ENCODE peak calls at places on chromosomes 11 and 22, in seven cellular contexts. One of them, this sample, is unnamed.

GRCh38 chr11:114228401-114229061 is 67.7 kb upstream of the NNMT start:
- DNase-seq in GM10248: no peak
- DNase-seq in omental fat pad: no peak
- DNase-seq in OCI-LY7: no peak
- DNase-seq in fibroblast of the aortic adventitia: no peak
- DNase-seq in activated CD8-positive, alpha-beta T cell treated with anti-CD3 and anti-CD28 coated beads for 36 hours: no peak
- DNase-seq in Panc1: no peak
- DNase-seq in this sample: no peak

GRCh38 chr11:77126156-77126775 is 1.8 kb upstream of the MYO7A start:
- DNase-seq in GM10248: no peak
- DNase-seq in omental fat pad: no peak
- DNase-seq in OCI-LY7: no peak
- DNase-seq in fibroblast of the aortic adventitia: no peak
- DNase-seq in activated CD8-positive, alpha-beta T cell treated with anti-CD3 and anti-CD28 coated beads for 36 hours: no peak
- DNase-seq in Panc1: no peak
- DNase-seq in this sample: no peak

GRCh38 chr11:130103296-130103814 is 33.7 kb downstream of the APLP2 start:
- DNase-seq in GM10248: no peak
- DNase-seq in omental fat pad: no peak
- DNase-seq in OCI-LY7: no peak
- DNase-seq in fibroblast of the aortic adventitia: peak; percentile 94
- DNase-seq in activated CD8-positive, alpha-beta T cell treated with anti-CD3 and anti-CD28 coated beads for 36 hours: no peak
- DNase-seq in Panc1: no peak
- DNase-seq in this sample: peak; percentile 96

GRCh38 chr22:47337161-47337621 is 574.7 kb downstream of the TBC1D22A start:
- DNase-seq in GM10248: no peak
- DNase-seq in omental fat pad: no peak
- DNase-seq in OCI-LY7: no peak
- DNase-seq in fibroblast of the aortic adventitia: peak; percentile 34
- DNase-seq in activated CD8-positive, alpha-beta T cell treated with anti-CD3 and anti-CD28 coated beads for 36 hours: peak; percentile 16
- DNase-seq in Panc1: peak; percentile 65
- DNase-seq in this sample: peak; percentile 87

GRCh38 chr11:128686745-128687177 is 7.1 kb upstream of the FLI1 start:
- DNase-seq in GM10248: peak; percentile 46
- DNase-seq in omental fat pad: no peak
- DNase-seq in OCI-LY7: no peak
- DNase-seq in fibroblast of the aortic adventitia: peak; percentile 43
- DNase-seq in activated CD8-positive, alpha-beta T cell treated with anti-CD3 and anti-CD28 coated beads for 36 hours: peak; percentile 76
- DNase-seq in Panc1: no peak
- DNase-seq in this sample: peak; percentile 50

GRCh38 chr22:48661984-48662383 is 1165.7 kb downstream of the BRD1 start:
- DNase-seq in GM10248: no peak
- DNase-seq in omental fat pad: no peak
- DNase-seq in OCI-LY7: no peak
- DNase-seq in fibroblast of the aortic adventitia: no peak
- DNase-seq in activated CD8-positive, alpha-beta T cell treated with anti-CD3 and anti-CD28 coated beads for 36 hours: no peak
- DNase-seq in Panc1: no peak
- DNase-seq in this sample: no peak

GRCh38 chr22:50672471-50673230 is at the start of gene SHANK3:
- DNase-seq in GM10248: peak; percentile 43
- DNase-seq in omental fat pad: no peak
- DNase-seq in OCI-LY7: no peak
- DNase-seq in fibroblast of the aortic adventitia: no peak
- DNase-seq in activated CD8-positive, alpha-beta T cell treated with anti-CD3 and anti-CD28 coated beads for 36 hours: no peak
- DNase-seq in Panc1: no peak
- DNase-seq in this sample: no peak

GRCh38 chr11:110305169-110306018 is 9.0 kb upstream of the RDX start:
- DNase-seq in GM10248: no peak
- DNase-seq in omental fat pad: no peak
- DNase-seq in OCI-LY7: no peak
- DNase-seq in fibroblast of the aortic adventitia: peak; percentile 42
- DNase-seq in activated CD8-positive, alpha-beta T cell treated with anti-CD3 and anti-CD28 coated beads for 36 hours: no peak
- DNase-seq in Panc1: no peak
- DNase-seq in this sample: no peak

GRCh38 chr11:133533205-133533604 is 904 bp upstream of the OPCML start:
- DNase-seq in GM10248: no peak
- DNase-seq in omental fat pad: no peak
- DNase-seq in OCI-LY7: no peak
- DNase-seq in fibroblast of the aortic adventitia: no peak
- DNase-seq in activated CD8-positive, alpha-beta T cell treated with anti-CD3 and anti-CD28 coated beads for 36 hours: no peak
- DNase-seq in Panc1: no peak
- DNase-seq in this sample: no peak

GRCh38 chr11:61803889-61804647 is 11.4 kb downstream of the FEN1 start:
- DNase-seq in GM10248: no peak
- DNase-seq in omental fat pad: no peak
- DNase-seq in OCI-LY7: no peak
- DNase-seq in fibroblast of the aortic adventitia: peak; percentile 58
- DNase-seq in activated CD8-positive, alpha-beta T cell treated with anti-CD3 and anti-CD28 coated beads for 36 hours: no peak
- DNase-seq in Panc1: no peak
- DNase-seq in this sample: peak; percentile 49

GRCh38 chr11:1453611-1454386 is 32.8 kb downstream of the MOB2 start:
- DNase-seq in GM10248: peak; percentile 81
- DNase-seq in omental fat pad: no peak
- DNase-seq in OCI-LY7: peak; percentile 74
- DNase-seq in fibroblast of the aortic adventitia: no peak
- DNase-seq in activated CD8-positive, alpha-beta T cell treated with anti-CD3 and anti-CD28 coated beads for 36 hours: peak; percentile 50
- DNase-seq in Panc1: no peak
- DNase-seq in this sample: no peak
- TF ChIP-seq CTCF in GM10248: peak; percentile 61
- TF ChIP-seq CTCF in omental fat pad: no peak
- TF ChIP-seq CTCF in OCI-LY7: peak; percentile 76
- TF ChIP-seq CTCF in fibroblast of the aortic adventitia: no peak
- TF ChIP-seq CTCF in activated CD8-positive, alpha-beta T cell treated with anti-CD3 and anti-CD28 coated beads for 36 hours: no peak
- TF ChIP-seq CTCF in Panc1: peak; percentile 66
- TF ChIP-seq CTCF in this sample: peak; percentile 21

GRCh38 chr11:116357769-116358544 is 414.8 kb downstream of the BUD13 start:
- DNase-seq in GM10248: peak; percentile 37
- DNase-seq in omental fat pad: no peak
- DNase-seq in OCI-LY7: no peak
- DNase-seq in fibroblast of the aortic adventitia: no peak
- DNase-seq in activated CD8-positive, alpha-beta T cell treated with anti-CD3 and anti-CD28 coated beads for 36 hours: peak; percentile 7
- DNase-seq in Panc1: no peak
- DNase-seq in this sample: no peak
- TF ChIP-seq CTCF in GM10248: peak; percentile 26
- TF ChIP-seq CTCF in omental fat pad: no peak
- TF ChIP-seq CTCF in OCI-LY7: peak; percentile 57
- TF ChIP-seq CTCF in fibroblast of the aortic adventitia: peak; percentile 5
- TF ChIP-seq CTCF in activated CD8-positive, alpha-beta T cell treated with anti-CD3 and anti-CD28 coated beads for 36 hours: peak; percentile 48
- TF ChIP-seq CTCF in Panc1: peak; percentile 60
- TF ChIP-seq CTCF in this sample: peak; percentile 21

GRCh38 chr11:135069884-135070283 is 657.8 kb upstream of the B3GAT1 start:
- DNase-seq in GM10248: no peak
- DNase-seq in omental fat pad: no peak
- DNase-seq in OCI-LY7: no peak
- DNase-seq in fibroblast of the aortic adventitia: no peak
- DNase-seq in activated CD8-positive, alpha-beta T cell treated with anti-CD3 and anti-CD28 coated beads for 36 hours: no peak
- DNase-seq in Panc1: no peak
- DNase-seq in this sample: peak; percentile 15

GRCh38 chr11:135073870-135074269 is 661.8 kb upstream of the B3GAT1 start:
- DNase-seq in GM10248: no peak
- DNase-seq in omental fat pad: no peak
- DNase-seq in OCI-LY7: no peak
- DNase-seq in fibroblast of the aortic adventitia: no peak
- DNase-seq in activated CD8-positive, alpha-beta T cell treated with anti-CD3 and anti-CD28 coated beads for 36 hours: no peak
- DNase-seq in Panc1: no peak
- DNase-seq in this sample: no peak

GRCh38 chr11:135073444-135073843 is 661.4 kb upstream of the B3GAT1 start:
- DNase-seq in GM10248: no peak
- DNase-seq in omental fat pad: no peak
- DNase-seq in OCI-LY7: no peak
- DNase-seq in fibroblast of the aortic adventitia: no peak
- DNase-seq in activated CD8-positive, alpha-beta T cell treated with anti-CD3 and anti-CD28 coated beads for 36 hours: no peak
- DNase-seq in Panc1: no peak
- DNase-seq in this sample: no peak

GRCh38 chr11:135075740-135076139 is 663.7 kb upstream of the B3GAT1 start:
- DNase-seq in GM10248: no peak
- DNase-seq in omental fat pad: peak; percentile 40
- DNase-seq in OCI-LY7: peak; percentile 19
- DNase-seq in fibroblast of the aortic adventitia: peak; percentile 3
- DNase-seq in activated CD8-positive, alpha-beta T cell treated with anti-CD3 and anti-CD28 coated beads for 36 hours: peak; percentile 92
- DNase-seq in Panc1: no peak
- DNase-seq in this sample: peak; percentile 5

DNA sequence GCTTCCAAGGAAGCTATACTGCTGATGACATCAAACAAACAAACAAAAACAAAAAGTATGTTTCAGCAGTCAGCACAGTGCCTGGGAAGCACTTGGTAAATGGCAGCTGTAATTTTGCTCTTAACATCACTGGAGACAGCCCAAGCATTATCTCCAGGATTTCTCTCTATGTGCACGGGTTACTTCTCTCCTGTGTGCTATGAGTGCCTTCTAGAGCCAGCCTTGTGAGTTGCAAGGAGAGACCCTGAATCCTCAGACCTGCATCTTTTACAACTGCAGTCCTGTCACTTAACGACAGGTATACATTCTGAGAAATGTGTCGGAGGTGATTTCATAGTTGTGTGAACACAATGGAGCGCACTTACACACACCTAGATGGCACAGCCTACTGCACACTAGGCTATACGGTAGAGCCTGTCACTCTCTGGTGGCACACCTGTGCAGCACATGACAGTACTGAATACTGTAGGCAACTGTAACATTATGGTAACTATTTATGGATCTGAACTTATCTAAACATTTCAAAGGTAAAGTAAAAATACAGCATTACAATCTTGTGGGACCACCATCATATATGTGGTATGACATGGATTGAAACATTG is 662.5 kb upstream of the B3GAT1 start:
- DNase-seq in GM10248: no peak
- DNase-seq in omental fat pad: no peak
- DNase-seq in OCI-LY7: no peak
- DNase-seq in fibroblast of the aortic adventitia: no peak
- DNase-seq in activated CD8-positive, alpha-beta T cell treated with anti-CD3 and anti-CD28 coated beads for 36 hours: no peak
- DNase-seq in Panc1: peak; percentile 18
- DNase-seq in this sample: no peak
- TF ChIP-seq CTCF in GM10248: peak; percentile 13
- TF ChIP-seq CTCF in omental fat pad: no peak
- TF ChIP-seq CTCF in OCI-LY7: no peak
- TF ChIP-seq CTCF in fibroblast of the aortic adventitia: no peak
- TF ChIP-seq CTCF in activated CD8-positive, alpha-beta T cell treated with anti-CD3 and anti-CD28 coated beads for 36 hours: no peak
- TF ChIP-seq CTCF in Panc1: peak; percentile 82
- TF ChIP-seq CTCF in this sample: no peak

GRCh38 chr11:107563702-107564101 is 1.8 kb downstream of the ALKBH8 start:
- DNase-seq in GM10248: peak; percentile 33
- DNase-seq in omental fat pad: no peak
- DNase-seq in OCI-LY7: peak; percentile 70
- DNase-seq in fibroblast of the aortic adventitia: peak; percentile 78
- DNase-seq in activated CD8-positive, alpha-beta T cell treated with anti-CD3 and anti-CD28 coated beads for 36 hours: peak; percentile 58
- DNase-seq in Panc1: peak; percentile 67
- DNase-seq in this sample: peak; percentile 66
- TF ChIP-seq CTCF in GM10248: peak; percentile 67
- TF ChIP-seq CTCF in omental fat pad: no peak
- TF ChIP-seq CTCF in OCI-LY7: peak; percentile 87
- TF ChIP-seq CTCF in fibroblast of the aortic adventitia: peak; percentile 70
- TF ChIP-seq CTCF in activated CD8-positive, alpha-beta T cell treated with anti-CD3 and anti-CD28 coated beads for 36 hours: peak; percentile 61
- TF ChIP-seq CTCF in Panc1: peak; percentile 84
- TF ChIP-seq CTCF in this sample: peak; percentile 77

DNA sequence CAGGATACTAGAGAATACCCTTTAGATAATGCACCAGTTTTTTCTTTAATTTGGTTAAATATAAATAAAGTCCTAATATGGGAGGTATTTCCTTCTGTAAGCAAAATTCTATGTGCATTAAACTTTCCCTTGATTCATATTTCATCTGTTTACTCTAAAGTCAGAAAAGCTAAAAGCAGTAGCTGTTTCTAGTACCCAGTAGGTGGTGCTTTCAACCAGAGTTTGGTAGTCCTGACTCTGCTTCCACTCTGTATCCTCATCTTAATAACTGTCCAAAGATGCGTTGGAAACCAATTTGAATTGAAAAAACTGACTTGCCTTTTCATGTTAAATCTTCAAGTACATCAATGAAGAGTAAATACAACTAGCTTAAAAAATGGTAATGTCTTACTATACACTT is 1065.2 kb downstream of the JRKL start:
- DNase-seq in GM10248: no peak
- DNase-seq in omental fat pad: no peak
- DNase-seq in OCI-LY7: no peak
- DNase-seq in fibroblast of the aortic adventitia: peak; percentile 17
- DNase-seq in activated CD8-positive, alpha-beta T cell treated with anti-CD3 and anti-CD28 coated beads for 36 hours: no peak
- DNase-seq in Panc1: no peak
- DNase-seq in this sample: no peak
- TF ChIP-seq CTCF in GM10248: no peak
- TF ChIP-seq CTCF in omental fat pad: no peak
- TF ChIP-seq CTCF in OCI-LY7: peak; percentile 16
- TF ChIP-seq CTCF in fibroblast of the aortic adventitia: peak; percentile 15
- TF ChIP-seq CTCF in activated CD8-positive, alpha-beta T cell treated with anti-CD3 and anti-CD28 coated beads for 36 hours: no peak
- TF ChIP-seq CTCF in Panc1: peak; percentile 31
- TF ChIP-seq CTCF in this sample: no peak

GRCh38 chr22:43012390-43012789 is 2.6 kb downstream of the PACSIN2 start:
- DNase-seq in GM10248: no peak
- DNase-seq in omental fat pad: no peak
- DNase-seq in OCI-LY7: no peak
- DNase-seq in fibroblast of the aortic adventitia: no peak
- DNase-seq in activated CD8-positive, alpha-beta T cell treated with anti-CD3 and anti-CD28 coated beads for 36 hours: no peak
- DNase-seq in Panc1: no peak
- DNase-seq in this sample: no peak

GRCh38 chr22:43008921-43009320 is 6.0 kb downstream of the PACSIN2 start:
- DNase-seq in GM10248: no peak
- DNase-seq in omental fat pad: no peak
- DNase-seq in OCI-LY7: no peak
- DNase-seq in fibroblast of the aortic adventitia: no peak
- DNase-seq in activated CD8-positive, alpha-beta T cell treated with anti-CD3 and anti-CD28 coated beads for 36 hours: no peak
- DNase-seq in Panc1: no peak
- DNase-seq in this sample: no peak

GRCh38 chr22:43009444-43009843 is 5.5 kb downstream of the PACSIN2 start:
- DNase-seq in GM10248: no peak
- DNase-seq in omental fat pad: no peak
- DNase-seq in OCI-LY7: no peak
- DNase-seq in fibroblast of the aortic adventitia: no peak
- DNase-seq in activated CD8-positive, alpha-beta T cell treated with anti-CD3 and anti-CD28 coated beads for 36 hours: no peak
- DNase-seq in Panc1: no peak
- DNase-seq in this sample: no peak

GRCh38 chr22:43013355-43014061 is 1.4 kb downstream of the PACSIN2 start:
- DNase-seq in GM10248: no peak
- DNase-seq in omental fat pad: no peak
- DNase-seq in OCI-LY7: peak; percentile 25
- DNase-seq in fibroblast of the aortic adventitia: no peak
- DNase-seq in activated CD8-positive, alpha-beta T cell treated with anti-CD3 and anti-CD28 coated beads for 36 hours: no peak
- DNase-seq in Panc1: no peak
- DNase-seq in this sample: no peak

DNA sequence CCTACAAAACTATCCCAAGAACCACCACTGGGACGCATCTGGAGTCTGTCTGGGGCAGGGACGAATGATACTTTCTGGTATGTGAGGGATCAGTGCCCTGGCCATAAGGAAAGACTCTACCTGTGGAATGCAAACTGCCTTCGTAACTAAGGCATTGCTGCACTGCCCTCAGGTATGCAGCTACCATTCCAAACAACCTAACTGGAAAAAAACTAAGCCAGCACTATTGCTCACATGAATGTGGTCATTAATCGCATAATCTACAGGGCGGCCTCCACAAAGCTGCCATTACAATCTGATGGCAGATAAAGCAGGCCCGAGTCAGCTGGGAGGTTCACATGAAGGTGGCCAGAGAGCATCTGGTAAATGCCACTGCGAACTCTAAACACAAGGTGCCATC is 3.9 kb downstream of the PACSIN2 start:
- DNase-seq in GM10248: no peak
- DNase-seq in omental fat pad: no peak
- DNase-seq in OCI-LY7: no peak
- DNase-seq in fibroblast of the aortic adventitia: no peak
- DNase-seq in activated CD8-positive, alpha-beta T cell treated with anti-CD3 and anti-CD28 coated beads for 36 hours: no peak
- DNase-seq in Panc1: no peak
- DNase-seq in this sample: no peak
- TF ChIP-seq CTCF in GM10248: no peak
- TF ChIP-seq CTCF in omental fat pad: no peak
- TF ChIP-seq CTCF in OCI-LY7: no peak
- TF ChIP-seq CTCF in fibroblast of the aortic adventitia: peak; percentile 5
- TF ChIP-seq CTCF in activated CD8-positive, alpha-beta T cell treated with anti-CD3 and anti-CD28 coated beads for 36 hours: no peak
- TF ChIP-seq CTCF in Panc1: no peak
- TF ChIP-seq CTCF in this sample: no peak